ENCODE peak calls at places on chromosomes 7 and 10, in seven cellular contexts. One of them, this sample, is unnamed.

GRCh38 chr7:120733143-120733542 is 124.8 kb downstream of the TSPAN12 start:
- DNase-seq in naive thymus-derived CD8-positive, alpha-beta T cell: no peak
- DNase-seq in EL: peak; percentile 39
- DNase-seq in AG20443: peak; percentile 12
- DNase-seq in stimulated activated CD4-positive, alpha-beta T cell treated with anti-CD3 and anti-CD28 coated beads, Interleukin-1b, Interleukin-23, amount 100 ng/mL, for 1 hour: no peak
- DNase-seq in GM12891: no peak
- DNase-seq in GM04503: no peak
- DNase-seq in this sample: no peak

GRCh38 chr7:142698429-142698828 is 50.8 kb upstream of the PRSS1 start:
- DNase-seq in naive thymus-derived CD8-positive, alpha-beta T cell: no peak
- DNase-seq in EL: no peak
- DNase-seq in AG20443: no peak
- DNase-seq in stimulated activated CD4-positive, alpha-beta T cell treated with anti-CD3 and anti-CD28 coated beads, Interleukin-1b, Interleukin-23, amount 100 ng/mL, for 1 hour: no peak
- DNase-seq in GM12891: no peak
- DNase-seq in GM04503: no peak
- DNase-seq in this sample: no peak

GRCh38 chr7:121313793-121314676 is 14.8 kb upstream of the WNT16 start:
- DNase-seq in naive thymus-derived CD8-positive, alpha-beta T cell: no peak
- DNase-seq in EL: no peak
- DNase-seq in AG20443: peak; percentile 44
- DNase-seq in stimulated activated CD4-positive, alpha-beta T cell treated with anti-CD3 and anti-CD28 coated beads, Interleukin-1b, Interleukin-23, amount 100 ng/mL, for 1 hour: no peak
- DNase-seq in GM12891: no peak
- DNase-seq in GM04503: no peak
- DNase-seq in this sample: no peak

GRCh38 chr7:128349121-128349825 is 5.6 kb upstream of the RBM28 start:
- DNase-seq in naive thymus-derived CD8-positive, alpha-beta T cell: no peak
- DNase-seq in EL: no peak
- DNase-seq in AG20443: no peak
- DNase-seq in stimulated activated CD4-positive, alpha-beta T cell treated with anti-CD3 and anti-CD28 coated beads, Interleukin-1b, Interleukin-23, amount 100 ng/mL, for 1 hour: no peak
- DNase-seq in GM12891: no peak
- DNase-seq in GM04503: no peak
- DNase-seq in this sample: no peak

GRCh38 chr7:26618458-26618857 is 245.9 kb downstream of the SKAP2 start:
- DNase-seq in naive thymus-derived CD8-positive, alpha-beta T cell: no peak
- DNase-seq in EL: no peak
- DNase-seq in AG20443: no peak
- DNase-seq in stimulated activated CD4-positive, alpha-beta T cell treated with anti-CD3 and anti-CD28 coated beads, Interleukin-1b, Interleukin-23, amount 100 ng/mL, for 1 hour: no peak
- DNase-seq in GM12891: no peak
- DNase-seq in GM04503: no peak
- DNase-seq in this sample: no peak

GRCh38 chr7:130951976-130952313 is 217.9 kb upstream of the KLF14 start:
- DNase-seq in naive thymus-derived CD8-positive, alpha-beta T cell: no peak
- DNase-seq in EL: no peak
- DNase-seq in AG20443: no peak
- DNase-seq in stimulated activated CD4-positive, alpha-beta T cell treated with anti-CD3 and anti-CD28 coated beads, Interleukin-1b, Interleukin-23, amount 100 ng/mL, for 1 hour: no peak
- DNase-seq in GM12891: no peak
- DNase-seq in GM04503: no peak
- DNase-seq in this sample: no peak

GRCh38 chr7:94512735-94513564 is 3.3 kb downstream of the CASD1 start:
- DNase-seq in naive thymus-derived CD8-positive, alpha-beta T cell: no peak
- DNase-seq in EL: no peak
- DNase-seq in AG20443: no peak
- DNase-seq in stimulated activated CD4-positive, alpha-beta T cell treated with anti-CD3 and anti-CD28 coated beads, Interleukin-1b, Interleukin-23, amount 100 ng/mL, for 1 hour: no peak
- DNase-seq in GM12891: no peak
- DNase-seq in GM04503: no peak
- DNase-seq in this sample: no peak

GRCh38 chr7:4849390-4849789 is 12.4 kb downstream of the PAPOLB start:
- DNase-seq in naive thymus-derived CD8-positive, alpha-beta T cell: peak; percentile 29
- DNase-seq in EL: peak; percentile 33
- DNase-seq in AG20443: peak; percentile 46
- DNase-seq in stimulated activated CD4-positive, alpha-beta T cell treated with anti-CD3 and anti-CD28 coated beads, Interleukin-1b, Interleukin-23, amount 100 ng/mL, for 1 hour: no peak
- DNase-seq in GM12891: no peak
- DNase-seq in GM04503: no peak
- DNase-seq in this sample: no peak

GRCh38 chr7:132783824-132784223 is 207.6 kb upstream of the PLXNA4 start:
- DNase-seq in naive thymus-derived CD8-positive, alpha-beta T cell: no peak
- DNase-seq in EL: peak; percentile 96
- DNase-seq in AG20443: no peak
- DNase-seq in stimulated activated CD4-positive, alpha-beta T cell treated with anti-CD3 and anti-CD28 coated beads, Interleukin-1b, Interleukin-23, amount 100 ng/mL, for 1 hour: no peak
- DNase-seq in GM12891: no peak
- DNase-seq in GM04503: no peak
- DNase-seq in this sample: no peak

GRCh38 chr10:68088744-68089143 is 13.7 kb upstream of the HERC4 start:
- DNase-seq in naive thymus-derived CD8-positive, alpha-beta T cell: no peak
- DNase-seq in EL: peak; percentile 63
- DNase-seq in AG20443: no peak
- DNase-seq in stimulated activated CD4-positive, alpha-beta T cell treated with anti-CD3 and anti-CD28 coated beads, Interleukin-1b, Interleukin-23, amount 100 ng/mL, for 1 hour: no peak
- DNase-seq in GM12891: no peak
- DNase-seq in GM04503: no peak
- DNase-seq in this sample: no peak

GRCh38 chr7:135165862-135166261 is 4.6 kb downstream of the CYREN start:
- DNase-seq in naive thymus-derived CD8-positive, alpha-beta T cell: no peak
- DNase-seq in EL: no peak
- DNase-seq in AG20443: no peak
- DNase-seq in stimulated activated CD4-positive, alpha-beta T cell treated with anti-CD3 and anti-CD28 coated beads, Interleukin-1b, Interleukin-23, amount 100 ng/mL, for 1 hour: no peak
- DNase-seq in GM12891: no peak
- DNase-seq in GM04503: no peak
- DNase-seq in this sample: no peak

GRCh38 chr10:24465124-24465874 is 256.4 kb downstream of the KIAA1217 start:
- DNase-seq in naive thymus-derived CD8-positive, alpha-beta T cell: no peak
- DNase-seq in EL: peak; percentile 94
- DNase-seq in AG20443: peak; percentile 80
- DNase-seq in stimulated activated CD4-positive, alpha-beta T cell treated with anti-CD3 and anti-CD28 coated beads, Interleukin-1b, Interleukin-23, amount 100 ng/mL, for 1 hour: no peak
- DNase-seq in GM12891: no peak
- DNase-seq in GM04503: peak; percentile 85
- DNase-seq in this sample: no peak

GRCh38 chr10:50420166-50420565 is 168.8 kb upstream of the ASAH2 start:
- DNase-seq in naive thymus-derived CD8-positive, alpha-beta T cell: no peak
- DNase-seq in EL: no peak
- DNase-seq in AG20443: no peak
- DNase-seq in stimulated activated CD4-positive, alpha-beta T cell treated with anti-CD3 and anti-CD28 coated beads, Interleukin-1b, Interleukin-23, amount 100 ng/mL, for 1 hour: no peak
- DNase-seq in GM12891: no peak
- DNase-seq in GM04503: no peak
- DNase-seq in this sample: no peak

GRCh38 chr7:130961128-130961601 is 227.2 kb upstream of the KLF14 start:
- DNase-seq in naive thymus-derived CD8-positive, alpha-beta T cell: peak; percentile 57
- DNase-seq in EL: peak; percentile 70
- DNase-seq in AG20443: peak; percentile 37
- DNase-seq in stimulated activated CD4-positive, alpha-beta T cell treated with anti-CD3 and anti-CD28 coated beads, Interleukin-1b, Interleukin-23, amount 100 ng/mL, for 1 hour: peak; percentile 39
- DNase-seq in GM12891: peak; percentile 28
- DNase-seq in GM04503: peak; percentile 83
- DNase-seq in this sample: no peak

GRCh38 chr7:76108540-76109233 is 60.8 kb downstream of the MDH2 start:
- DNase-seq in naive thymus-derived CD8-positive, alpha-beta T cell: no peak
- DNase-seq in EL: peak; percentile 48
- DNase-seq in AG20443: no peak
- DNase-seq in stimulated activated CD4-positive, alpha-beta T cell treated with anti-CD3 and anti-CD28 coated beads, Interleukin-1b, Interleukin-23, amount 100 ng/mL, for 1 hour: no peak
- DNase-seq in GM12891: no peak
- DNase-seq in GM04503: no peak
- DNase-seq in this sample: no peak

GRCh38 chr10:48945441-48946143 is 6.0 kb upstream of the LRRC18 start:
- DNase-seq in naive thymus-derived CD8-positive, alpha-beta T cell: no peak
- DNase-seq in EL: no peak
- DNase-seq in AG20443: no peak
- DNase-seq in stimulated activated CD4-positive, alpha-beta T cell treated with anti-CD3 and anti-CD28 coated beads, Interleukin-1b, Interleukin-23, amount 100 ng/mL, for 1 hour: no peak
- DNase-seq in GM12891: no peak
- DNase-seq in GM04503: no peak
- DNase-seq in this sample: no peak

GRCh38 chr7:5634107-5634950 is 147.1 kb downstream of the RNF216 start:
- DNase-seq in naive thymus-derived CD8-positive, alpha-beta T cell: no peak
- DNase-seq in EL: peak; percentile 88
- DNase-seq in AG20443: peak; percentile 87
- DNase-seq in stimulated activated CD4-positive, alpha-beta T cell treated with anti-CD3 and anti-CD28 coated beads, Interleukin-1b, Interleukin-23, amount 100 ng/mL, for 1 hour: no peak
- DNase-seq in GM12891: no peak
- DNase-seq in GM04503: peak; percentile 85
- DNase-seq in this sample: no peak

GRCh38 chr10:70652761-70653657 is 19.3 kb upstream of the ADAMTS14 start:
- DNase-seq in naive thymus-derived CD8-positive, alpha-beta T cell: no peak
- DNase-seq in EL: peak; percentile 98
- DNase-seq in AG20443: peak; percentile 92
- DNase-seq in stimulated activated CD4-positive, alpha-beta T cell treated with anti-CD3 and anti-CD28 coated beads, Interleukin-1b, Interleukin-23, amount 100 ng/mL, for 1 hour: no peak
- DNase-seq in GM12891: no peak
- DNase-seq in GM04503: peak; percentile 93
- DNase-seq in this sample: no peak

GRCh38 chr10:100970076-100970913 is 991 bp downstream of the SEMA4G start:
- DNase-seq in naive thymus-derived CD8-positive, alpha-beta T cell: peak; percentile 55
- DNase-seq in EL: no peak
- DNase-seq in AG20443: peak; percentile 33
- DNase-seq in stimulated activated CD4-positive, alpha-beta T cell treated with anti-CD3 and anti-CD28 coated beads, Interleukin-1b, Interleukin-23, amount 100 ng/mL, for 1 hour: no peak
- DNase-seq in GM12891: no peak
- DNase-seq in GM04503: no peak
- DNase-seq in this sample: no peak

GRCh38 chr10:92972066-92972870 is 88.3 kb upstream of the CYP26C1 start:
- DNase-seq in naive thymus-derived CD8-positive, alpha-beta T cell: no peak
- DNase-seq in EL: peak; percentile 90
- DNase-seq in AG20443: peak; percentile 74
- DNase-seq in stimulated activated CD4-positive, alpha-beta T cell treated with anti-CD3 and anti-CD28 coated beads, Interleukin-1b, Interleukin-23, amount 100 ng/mL, for 1 hour: no peak
- DNase-seq in GM12891: no peak
- DNase-seq in GM04503: peak; percentile 43
- DNase-seq in this sample: no peak

GRCh38 chr10:35412900-35413491 is 76.7 kb downstream of the CCNY start:
- DNase-seq in naive thymus-derived CD8-positive, alpha-beta T cell: no peak
- DNase-seq in EL: peak; percentile 84
- DNase-seq in AG20443: peak; percentile 49
- DNase-seq in stimulated activated CD4-positive, alpha-beta T cell treated with anti-CD3 and anti-CD28 coated beads, Interleukin-1b, Interleukin-23, amount 100 ng/mL, for 1 hour: no peak
- DNase-seq in GM12891: no peak
- DNase-seq in GM04503: no peak
- DNase-seq in this sample: no peak

GRCh38 chr10:91909178-91909677 is at the start of gene FGFBP3:
- DNase-seq in naive thymus-derived CD8-positive, alpha-beta T cell: peak; percentile 18
- DNase-seq in EL: peak; percentile 72
- DNase-seq in AG20443: peak; percentile 19
- DNase-seq in stimulated activated CD4-positive, alpha-beta T cell treated with anti-CD3 and anti-CD28 coated beads, Interleukin-1b, Interleukin-23, amount 100 ng/mL, for 1 hour: no peak
- DNase-seq in GM12891: no peak
- DNase-seq in GM04503: no peak
- DNase-seq in this sample: no peak

GRCh38 chr7:97479740-97480290 is 252.1 kb upstream of the TAC1 start:
- DNase-seq in naive thymus-derived CD8-positive, alpha-beta T cell: no peak
- DNase-seq in EL: no peak
- DNase-seq in AG20443: no peak
- DNase-seq in stimulated activated CD4-positive, alpha-beta T cell treated with anti-CD3 and anti-CD28 coated beads, Interleukin-1b, Interleukin-23, amount 100 ng/mL, for 1 hour: no peak
- DNase-seq in GM12891: no peak
- DNase-seq in GM04503: no peak
- DNase-seq in this sample: no peak

GRCh38 chr7:63072806-63073205 is 925.8 kb upstream of the ZNF722 start:
- DNase-seq in naive thymus-derived CD8-positive, alpha-beta T cell: no peak
- DNase-seq in EL: no peak
- DNase-seq in AG20443: no peak
- DNase-seq in stimulated activated CD4-positive, alpha-beta T cell treated with anti-CD3 and anti-CD28 coated beads, Interleukin-1b, Interleukin-23, amount 100 ng/mL, for 1 hour: no peak
- DNase-seq in GM12891: no peak
- DNase-seq in GM04503: no peak
- DNase-seq in this sample: no peak

GRCh38 chr10:29130190-29130673 is 158.6 kb upstream of the LYZL1 start:
- DNase-seq in naive thymus-derived CD8-positive, alpha-beta T cell: no peak
- DNase-seq in EL: peak; percentile 34
- DNase-seq in AG20443: peak; percentile 37
- DNase-seq in stimulated activated CD4-positive, alpha-beta T cell treated with anti-CD3 and anti-CD28 coated beads, Interleukin-1b, Interleukin-23, amount 100 ng/mL, for 1 hour: no peak
- DNase-seq in GM12891: no peak
- DNase-seq in GM04503: no peak
- DNase-seq in this sample: no peak

GRCh38 chr7:91287685-91288084 is 23.5 kb downstream of the FZD1 start:
- DNase-seq in naive thymus-derived CD8-positive, alpha-beta T cell: no peak
- DNase-seq in EL: no peak
- DNase-seq in AG20443: no peak
- DNase-seq in stimulated activated CD4-positive, alpha-beta T cell treated with anti-CD3 and anti-CD28 coated beads, Interleukin-1b, Interleukin-23, amount 100 ng/mL, for 1 hour: no peak
- DNase-seq in GM12891: no peak
- DNase-seq in GM04503: no peak
- DNase-seq in this sample: no peak

GRCh38 chr10:110460111-110460809 is 37.4 kb upstream of the DUSP5 start:
- DNase-seq in naive thymus-derived CD8-positive, alpha-beta T cell: no peak
- DNase-seq in EL: peak; percentile 55
- DNase-seq in AG20443: peak; percentile 42
- DNase-seq in stimulated activated CD4-positive, alpha-beta T cell treated with anti-CD3 and anti-CD28 coated beads, Interleukin-1b, Interleukin-23, amount 100 ng/mL, for 1 hour: peak; percentile 14
- DNase-seq in GM12891: no peak
- DNase-seq in GM04503: no peak
- DNase-seq in this sample: no peak

GRCh38 chr7:75534727-75535307 is 42.7 kb downstream of the SPDYE5 start:
- DNase-seq in naive thymus-derived CD8-positive, alpha-beta T cell: no peak
- DNase-seq in EL: peak; percentile 69
- DNase-seq in AG20443: peak; percentile 63
- DNase-seq in stimulated activated CD4-positive, alpha-beta T cell treated with anti-CD3 and anti-CD28 coated beads, Interleukin-1b, Interleukin-23, amount 100 ng/mL, for 1 hour: no peak
- DNase-seq in GM12891: peak; percentile 48
- DNase-seq in GM04503: peak; percentile 56
- DNase-seq in this sample: no peak

GRCh38 chr10:79229830-79230562 is 117.3 kb upstream of the PPIF start:
- DNase-seq in naive thymus-derived CD8-positive, alpha-beta T cell: no peak
- DNase-seq in EL: no peak
- DNase-seq in AG20443: no peak
- DNase-seq in stimulated activated CD4-positive, alpha-beta T cell treated with anti-CD3 and anti-CD28 coated beads, Interleukin-1b, Interleukin-23, amount 100 ng/mL, for 1 hour: no peak
- DNase-seq in GM12891: no peak
- DNase-seq in GM04503: no peak
- DNase-seq in this sample: no peak